ENCODE peak calls at places on chromosomes 4 and X, in seven cellular contexts. I is bronchial epithelial cell, C is tibial nerve, N is upper lobe of left lung, B is A549, R is cardiac fibroblast, W is lower lobe of right lung. Z is an unnamed sample.

GRCh38 chr4:22794731-22795130 is 102.0 kb downstream of the GBA3 start:
- DNase-seq in I (no peak), C (no peak), N (no peak), B (no peak), R (no peak), W (no peak), Z (no peak)

GRCh38 chr4:77167866-77168265 is 10.9 kb downstream of the CCNG2 start:
- DNase-seq in I (no peak), C (no peak), N (no peak), B (no peak), R (no peak), W (no peak), Z (no peak)

GRCh38 chr4:145552181-145552822 is 66.9 kb upstream of the MMAA start:
- DNase-seq in I (no peak), C (no peak), N (no peak), B (no peak), R (no peak), W (no peak), Z (no peak)

GRCh38 chrX:54173791-54174190 is 9.3 kb downstream of the FAM120C start:
- DNase-seq in I (no peak), C (no peak), N (no peak), B (no peak), R (no peak), W (no peak), Z (no peak)

GRCh38 chrX:56763556-56764152 is 34.6 kb downstream of the NBDY start:
- DNase-seq in I (no peak), C (no peak), N (no peak), B (no peak), R (no peak), W (no peak), Z (peak; percentile 76)

GRCh38 chrX:153401133-153401764 is at the start of gene PNMA6E:
- DNase-seq in I (no peak), C (no peak), N (no peak), B (no peak), R (no peak), W (no peak), Z (no peak)

GRCh38 chrX:69027181-69028005 is 137.9 kb downstream of the PJA1 start:
- DNase-seq in I (peak; percentile 96), C (no peak), N (no peak), B (no peak), R (peak; percentile 81), W (no peak), Z (no peak)

GRCh38 chr4:17787315-17787714 is 5.9 kb upstream of the FAM184B start:
- DNase-seq in I (peak; percentile 90), C (no peak), N (no peak), B (no peak), R (peak; percentile 56), W (no peak), Z (no peak)

GRCh38 chr4:13528823-13529129 is 15.5 kb downstream of the NKX3-2 start:
- DNase-seq in I (no peak), C (no peak), N (no peak), B (no peak), R (no peak), W (no peak), Z (no peak)

GRCh38 chr4:7816771-7817170 is 122.9 kb downstream of the AFAP1 start:
- DNase-seq in I (peak; percentile 23), C (no peak), N (no peak), B (no peak), R (no peak), W (no peak), Z (no peak)

GRCh38 chr4:3207531-3208037 is 41.4 kb upstream of the MSANTD1 start:
- DNase-seq in I (no peak), C (no peak), N (no peak), B (no peak), R (peak; percentile 49), W (no peak), Z (no peak)

GRCh38 chrX:54937416-54937815 is 16.8 kb downstream of the TRO start:
- DNase-seq in I (no peak), C (no peak), N (no peak), B (no peak), R (no peak), W (no peak), Z (no peak)

GRCh38 chrX:52425710-52426245 is 57.0 kb downstream of the XAGE2 start:
- DNase-seq in I (no peak), C (no peak), N (no peak), B (no peak), R (peak; percentile 4), W (no peak), Z (no peak)

GRCh38 chr4:8303485-8304281 is 34.1 kb downstream of the HTRA3 start:
- DNase-seq in I (peak; percentile 82), C (no peak), N (no peak), B (peak; percentile 42), R (peak; percentile 97), W (no peak), Z (no peak)

GRCh38 chrX:7110821-7111276 is 36.7 kb upstream of the STS start:
- DNase-seq in I (no peak), C (no peak), N (no peak), B (no peak), R (peak; percentile 22), W (no peak), Z (no peak)

GRCh38 chrX:7108995-7109634 is 38.4 kb upstream of the STS start:
- DNase-seq in I (no peak), C (no peak), N (no peak), B (no peak), R (peak; percentile 32), W (no peak), Z (no peak)

GRCh38 chrX:7109838-7110793 is 37.4 kb upstream of the STS start:
- DNase-seq in I (no peak), C (no peak), N (no peak), B (no peak), R (no peak), W (no peak), Z (no peak)

GRCh38 chrX:7111518-7111917 is 36.0 kb upstream of the STS start:
- DNase-seq in I (no peak), C (no peak), N (no peak), B (no peak), R (no peak), W (no peak), Z (no peak)

DNA sequence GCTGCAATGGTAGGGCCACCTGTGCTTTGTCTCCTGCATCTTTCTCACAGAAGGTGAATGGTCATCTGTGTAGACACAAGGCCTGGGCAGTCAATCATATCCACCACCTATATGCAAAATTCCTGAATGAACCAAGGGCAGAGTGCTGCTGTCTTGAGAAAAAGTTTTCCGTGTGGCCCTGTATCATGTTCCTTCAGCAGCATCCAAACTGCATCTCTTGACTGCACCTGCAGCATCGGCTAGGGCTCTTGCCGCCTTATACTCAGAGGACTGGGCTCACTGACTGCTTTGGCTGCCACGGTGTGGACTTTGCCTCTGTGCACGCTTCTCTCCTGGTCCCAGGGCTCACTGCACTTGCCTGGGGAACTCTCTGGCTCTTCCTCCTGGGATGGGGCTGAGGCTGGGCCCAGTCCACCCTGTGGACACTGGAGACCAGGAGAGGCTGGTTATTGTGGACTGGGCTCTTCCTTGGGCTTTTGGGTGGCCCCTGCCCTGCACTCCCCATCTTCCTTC is 39.5 kb upstream of the STS start:
- DNase-seq in I (no peak), C (no peak), N (no peak), B (no peak), R (no peak), W (no peak), Z (peak; percentile 54)
- H3K4me3 ChIP-seq in I (no peak overlapping the region), C (no peak overlapping the region), N (no peak overlapping the region), B (no peak overlapping the region), R (no peak overlapping the region), W (no peak overlapping the region), Z (no peak overlapping the region)

GRCh38 chrX:48689143-48689920 is 5.7 kb downstream of the WAS start:
- DNase-seq in I (no peak), C (no peak), N (no peak), B (no peak), R (no peak), W (no peak), Z (no peak)
- H3K4me3 ChIP-seq in I (no peak overlapping the region), C (no peak overlapping the region), N (no peak overlapping the region), B (no peak overlapping the region), R (no peak overlapping the region), W (no peak overlapping the region), Z (no peak overlapping the region)

GRCh38 chrX:2967998-2968909 is 38.1 kb upstream of the ARSH start:
- DNase-seq in I (peak; percentile 30), C (no peak), N (no peak), B (no peak), R (peak; percentile 49), W (no peak), Z (no peak)

GRCh38 chrX:2967012-2967411 is 37.9 kb upstream of the ARSD start:
- DNase-seq in I (no peak), C (no peak), N (no peak), B (no peak), R (no peak), W (no peak), Z (no peak)

GRCh38 chrX:2969021-2969420 is 37.3 kb upstream of the ARSH start:
- DNase-seq in I (no peak), C (no peak), N (no peak), B (no peak), R (no peak), W (no peak), Z (no peak)

GRCh38 chrX:2965965-2966364 is 36.8 kb upstream of the ARSD start:
- DNase-seq in I (peak; percentile 34), C (no peak), N (no peak), B (no peak), R (no peak), W (no peak), Z (no peak)

DNA sequence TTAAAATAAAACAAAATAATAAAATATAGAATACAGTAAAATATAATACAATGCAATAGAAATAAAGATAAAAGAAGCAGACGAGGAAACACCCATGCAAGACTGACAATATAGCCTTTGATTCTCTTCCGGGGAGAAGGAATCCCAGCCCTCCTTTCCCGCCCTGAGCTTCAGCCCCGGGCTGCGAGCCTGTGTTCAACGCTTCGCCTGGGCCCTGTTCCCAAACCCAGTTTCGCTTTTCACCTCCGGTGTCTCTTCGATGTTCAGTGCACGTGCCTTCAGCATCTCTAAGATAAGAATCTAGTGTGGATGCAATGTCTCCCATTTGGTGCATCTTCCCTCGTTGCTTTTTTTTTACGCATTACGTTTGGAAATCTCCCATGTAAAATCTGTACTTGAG is 38.4 kb upstream of the ARSD start:
- DNase-seq in I (no peak), C (no peak), N (no peak), B (no peak), R (no peak), W (no peak), Z (no peak)
- H3K4me3 ChIP-seq in I (no peak overlapping the region), C (peak overlapping the region; percentile 19), N (no peak overlapping the region), B (no peak overlapping the region), R (no peak overlapping the region), W (no peak overlapping the region), Z (no peak overlapping the region)

GRCh38 chr4:25970241-25970675 is 56.2 kb downstream of the SMIM20 start:
- DNase-seq in I (peak; percentile 23), C (no peak), N (no peak), B (no peak), R (peak; percentile 55), W (peak; percentile 52), Z (peak; percentile 33)

GRCh38 chr4:25970691-25971427 is 56.8 kb downstream of the SMIM20 start:
- DNase-seq in I (no peak), C (no peak), N (no peak), B (no peak), R (peak; percentile 68), W (no peak), Z (no peak)

GRCh38 chr4:25965629-25966028 is 51.6 kb downstream of the SMIM20 start:
- DNase-seq in I (no peak), C (no peak), N (no peak), B (no peak), R (no peak), W (no peak), Z (no peak)

GRCh38 chr4:25966171-25966570 is 52.2 kb downstream of the SMIM20 start:
- DNase-seq in I (no peak), C (no peak), N (no peak), B (no peak), R (no peak), W (no peak), Z (no peak)

GRCh38 chr4:25969374-25969773 is 55.4 kb downstream of the SMIM20 start:
- DNase-seq in I (no peak), C (no peak), N (no peak), B (no peak), R (no peak), W (no peak), Z (no peak)
- H3K4me3 ChIP-seq in I (no peak overlapping the region), C (no peak overlapping the region), N (no peak overlapping the region), B (no peak overlapping the region), R (no peak overlapping the region), W (no peak overlapping the region), Z (no peak overlapping the region)